ENCODE peak calls at places on chromosomes 4 and X, in eight cellular contexts. One of them, this sample, is unnamed.

GRCh38 chr4:65033899-65034298 is 624.6 kb upstream of the TECRL start:
- DNase-seq in left ventricle myocardium inferior: no peak
- DNase-seq in endodermal cell: no peak
- DNase-seq in astrocyte of the spinal cord: peak
- DNase-seq in choroid plexus epithelial cell: peak
- DNase-seq in colonic mucosa: no peak
- DNase-seq in retinal pigment epithelial cell: no peak
- DNase-seq in sigmoid colon: no peak
- DNase-seq in this sample: no peak

GRCh38 chr4:21986312-21986711 is 37.7 kb upstream of the KCNIP4 start:
- DNase-seq in left ventricle myocardium inferior: no peak
- DNase-seq in retinal pigment epithelial cell: no peak
- DNase-seq in colonic mucosa: no peak
- DNase-seq in endodermal cell: no peak
- DNase-seq in choroid plexus epithelial cell: no peak
- DNase-seq in astrocyte of the spinal cord: no peak
- DNase-seq in sigmoid colon: no peak
- DNase-seq in this sample: no peak

GRCh38 chrX:145881175-145881867 is 63.7 kb downstream of the SLITRK2 start:
- DNase-seq in colonic mucosa: no peak
- DNase-seq in astrocyte of the spinal cord: no peak
- DNase-seq in sigmoid colon: no peak
- DNase-seq in retinal pigment epithelial cell: no peak
- DNase-seq in choroid plexus epithelial cell: no peak
- DNase-seq in endodermal cell: peak
- DNase-seq in left ventricle myocardium inferior: no peak
- DNase-seq in this sample: no peak

GRCh38 chrX:43975747-43976146 is 2.6 kb upstream of the NDP start:
- DNase-seq in endodermal cell: no peak
- DNase-seq in choroid plexus epithelial cell: no peak
- DNase-seq in astrocyte of the spinal cord: no peak
- DNase-seq in left ventricle myocardium inferior: no peak
- DNase-seq in sigmoid colon: no peak
- DNase-seq in colonic mucosa: no peak
- DNase-seq in retinal pigment epithelial cell: no peak
- DNase-seq in this sample: no peak

GRCh38 chrX:95505721-95506120 is 1178.9 kb upstream of the DIAPH2 start:
- DNase-seq in sigmoid colon: no peak
- DNase-seq in retinal pigment epithelial cell: no peak
- DNase-seq in choroid plexus epithelial cell: no peak
- DNase-seq in left ventricle myocardium inferior: no peak
- DNase-seq in endodermal cell: peak
- DNase-seq in colonic mucosa: no peak
- DNase-seq in astrocyte of the spinal cord: no peak
- DNase-seq in this sample: no peak

GRCh38 chrX:46587753-46588171 is 14.2 kb downstream of the CHST7 start:
- DNase-seq in choroid plexus epithelial cell: no peak
- DNase-seq in colonic mucosa: no peak
- DNase-seq in retinal pigment epithelial cell: no peak
- DNase-seq in astrocyte of the spinal cord: peak
- DNase-seq in endodermal cell: peak
- DNase-seq in sigmoid colon: no peak
- DNase-seq in left ventricle myocardium inferior: peak
- DNase-seq in this sample: peak

GRCh38 chr4:168688584-168688983 is 191.7 kb downstream of the PALLD start:
- DNase-seq in astrocyte of the spinal cord: no peak
- DNase-seq in colonic mucosa: no peak
- DNase-seq in retinal pigment epithelial cell: no peak
- DNase-seq in endodermal cell: no peak
- DNase-seq in choroid plexus epithelial cell: no peak
- DNase-seq in left ventricle myocardium inferior: no peak
- DNase-seq in sigmoid colon: no peak
- DNase-seq in this sample: no peak

GRCh38 chr4:190014771-190015537 is 12.1 kb downstream of the FRG2 start:
- DNase-seq in retinal pigment epithelial cell: no peak
- DNase-seq in left ventricle myocardium inferior: no peak
- DNase-seq in choroid plexus epithelial cell: peak
- DNase-seq in sigmoid colon: no peak
- DNase-seq in colonic mucosa: no peak
- DNase-seq in endodermal cell: peak
- DNase-seq in astrocyte of the spinal cord: no peak
- DNase-seq in this sample: no peak

GRCh38 chrX:13478740-13479451 is 90.5 kb upstream of the EGFL6 start:
- DNase-seq in left ventricle myocardium inferior: no peak
- DNase-seq in choroid plexus epithelial cell: no peak
- DNase-seq in colonic mucosa: no peak
- DNase-seq in endodermal cell: no peak
- DNase-seq in retinal pigment epithelial cell: no peak
- DNase-seq in sigmoid colon: no peak
- DNase-seq in astrocyte of the spinal cord: no peak
- DNase-seq in this sample: no peak

GRCh38 chr4:793941-794621 is 31.8 kb downstream of the CPLX1 start:
- DNase-seq in colonic mucosa: no peak
- DNase-seq in astrocyte of the spinal cord: no peak
- DNase-seq in choroid plexus epithelial cell: peak
- DNase-seq in sigmoid colon: no peak
- DNase-seq in endodermal cell: no peak
- DNase-seq in retinal pigment epithelial cell: no peak
- DNase-seq in left ventricle myocardium inferior: no peak
- DNase-seq in this sample: peak

GRCh38 chr4:122914938-122915337 is 7.5 kb downstream of the NUDT6 start:
- DNase-seq in colonic mucosa: no peak
- DNase-seq in astrocyte of the spinal cord: peak
- DNase-seq in sigmoid colon: no peak
- DNase-seq in retinal pigment epithelial cell: no peak
- DNase-seq in choroid plexus epithelial cell: peak
- DNase-seq in endodermal cell: no peak
- DNase-seq in left ventricle myocardium inferior: no peak
- DNase-seq in this sample: peak

DNA sequence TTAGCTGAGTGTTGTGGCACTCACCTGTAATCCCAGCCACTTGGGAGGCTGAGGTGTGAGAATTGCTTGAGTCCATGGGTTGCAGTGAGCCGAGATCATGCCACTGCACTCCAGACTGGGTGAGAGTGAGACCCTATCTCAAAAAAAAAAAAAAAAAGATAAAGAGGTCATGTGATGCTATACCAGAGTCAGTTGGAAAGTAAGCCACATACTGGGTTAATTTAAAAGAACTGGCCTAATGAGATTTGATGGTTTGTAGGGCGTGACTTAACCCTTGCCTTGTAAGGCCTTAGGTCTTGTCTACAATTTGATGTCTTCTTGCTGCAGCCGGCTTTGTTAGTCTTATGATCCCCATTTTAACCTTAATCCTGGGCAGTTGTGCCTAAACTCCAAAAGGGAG is 5.1 kb downstream of the MGST2 start:
- DNase-seq in sigmoid colon: no peak
- DNase-seq in retinal pigment epithelial cell: no peak
- DNase-seq in astrocyte of the spinal cord: no peak
- DNase-seq in endodermal cell: no peak
- DNase-seq in colonic mucosa: no peak
- DNase-seq in left ventricle myocardium inferior: no peak
- DNase-seq in choroid plexus epithelial cell: no peak
- DNase-seq in this sample: no peak
- H3K4me3 ChIP-seq in sigmoid colon: no peak
- H3K4me3 ChIP-seq in retinal pigment epithelial cell: no peak
- H3K4me3 ChIP-seq in astrocyte of the spinal cord: no peak
- H3K4me3 ChIP-seq in endodermal cell: peak
- H3K4me3 ChIP-seq in colonic mucosa: no peak
- H3K4me3 ChIP-seq in left ventricle myocardium inferior: no peak
- H3K4me3 ChIP-seq in choroid plexus epithelial cell: no peak
- H3K4me3 ChIP-seq in this sample: no peak

GRCh38 chrX:115898382-115899001 is 272.1 kb upstream of the AGTR2 start:
- DNase-seq in astrocyte of the spinal cord: peak
- DNase-seq in endodermal cell: peak
- DNase-seq in colonic mucosa: peak
- DNase-seq in sigmoid colon: peak
- DNase-seq in left ventricle myocardium inferior: no peak
- DNase-seq in choroid plexus epithelial cell: peak
- DNase-seq in retinal pigment epithelial cell: no peak
- DNase-seq in this sample: no peak
- TF ChIP-seq CTCF in astrocyte of the spinal cord: no peak
- TF ChIP-seq CTCF in endodermal cell: peak
- TF ChIP-seq CTCF in colonic mucosa: peak
- TF ChIP-seq CTCF in sigmoid colon: no peak
- TF ChIP-seq CTCF in left ventricle myocardium inferior: no peak
- TF ChIP-seq CTCF in choroid plexus epithelial cell: no peak
- TF ChIP-seq CTCF in retinal pigment epithelial cell: no peak
- TF ChIP-seq CTCF in this sample: no peak

GRCh38 chr4:153788064-153788418 is 842 bp downstream of the SFRP2 start:
- DNase-seq in colonic mucosa: no peak
- DNase-seq in choroid plexus epithelial cell: no peak
- DNase-seq in endodermal cell: peak
- DNase-seq in astrocyte of the spinal cord: no peak
- DNase-seq in sigmoid colon: peak
- DNase-seq in left ventricle myocardium inferior: no peak
- DNase-seq in retinal pigment epithelial cell: no peak
- DNase-seq in this sample: no peak

GRCh38 chr4:153787156-153787555 is 1.7 kb downstream of the SFRP2 start:
- DNase-seq in sigmoid colon: no peak
- DNase-seq in choroid plexus epithelial cell: no peak
- DNase-seq in astrocyte of the spinal cord: no peak
- DNase-seq in retinal pigment epithelial cell: no peak
- DNase-seq in endodermal cell: no peak
- DNase-seq in colonic mucosa: no peak
- DNase-seq in left ventricle myocardium inferior: no peak
- DNase-seq in this sample: no peak

GRCh38 chr4:153789741-153790651 is 1.1 kb upstream of the SFRP2 start:
- DNase-seq in astrocyte of the spinal cord: no peak
- DNase-seq in endodermal cell: peak
- DNase-seq in colonic mucosa: no peak
- DNase-seq in retinal pigment epithelial cell: no peak
- DNase-seq in choroid plexus epithelial cell: no peak
- DNase-seq in sigmoid colon: peak
- DNase-seq in left ventricle myocardium inferior: no peak
- DNase-seq in this sample: peak

GRCh38 chr4:153790962-153791551 is 2.2 kb upstream of the SFRP2 start:
- DNase-seq in retinal pigment epithelial cell: no peak
- DNase-seq in sigmoid colon: peak
- DNase-seq in endodermal cell: peak
- DNase-seq in colonic mucosa: no peak
- DNase-seq in choroid plexus epithelial cell: peak
- DNase-seq in astrocyte of the spinal cord: no peak
- DNase-seq in left ventricle myocardium inferior: no peak
- DNase-seq in this sample: peak

GRCh38 chr4:153788419-153789276 is at the start of gene SFRP2:
- DNase-seq in sigmoid colon: peak
- DNase-seq in left ventricle myocardium inferior: no peak
- DNase-seq in astrocyte of the spinal cord: no peak
- DNase-seq in endodermal cell: peak
- DNase-seq in choroid plexus epithelial cell: no peak
- DNase-seq in retinal pigment epithelial cell: no peak
- DNase-seq in colonic mucosa: no peak
- DNase-seq in this sample: no peak
- H3K4me3 ChIP-seq in sigmoid colon: peak
- H3K4me3 ChIP-seq in left ventricle myocardium inferior: peak
- H3K4me3 ChIP-seq in astrocyte of the spinal cord: no peak
- H3K4me3 ChIP-seq in endodermal cell: peak
- H3K4me3 ChIP-seq in choroid plexus epithelial cell: no peak
- H3K4me3 ChIP-seq in retinal pigment epithelial cell: peak
- H3K4me3 ChIP-seq in colonic mucosa: no peak
- H3K4me3 ChIP-seq in this sample: peak

DNA sequence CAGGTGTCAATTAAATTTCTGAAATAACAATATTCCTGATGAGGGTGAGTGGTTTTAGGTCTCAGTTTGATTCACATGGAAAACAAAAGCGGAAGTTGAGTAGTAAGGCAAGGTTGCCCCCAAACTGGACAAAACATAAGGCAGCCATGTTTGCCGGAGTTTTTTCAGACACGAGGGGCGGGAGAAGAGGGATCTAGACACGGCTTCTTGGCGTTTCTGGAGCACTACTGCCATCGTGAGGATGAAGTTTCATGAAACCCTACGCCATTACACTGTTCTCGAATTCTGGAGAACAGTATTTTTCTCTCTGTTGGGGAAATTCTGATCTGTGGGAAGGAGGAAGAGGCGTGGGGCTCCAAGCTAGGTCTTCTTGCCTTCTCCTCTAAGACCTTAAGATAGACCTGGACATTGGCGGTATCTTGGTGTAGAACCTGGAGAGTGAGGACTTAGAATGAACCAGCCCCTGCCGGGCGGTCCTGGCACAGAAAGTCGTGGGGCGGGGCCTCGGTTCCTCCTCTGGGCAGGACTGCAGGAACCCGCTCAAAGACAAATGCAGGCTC is 160.3 kb downstream of the OR13H1 start:
- DNase-seq in sigmoid colon: peak
- DNase-seq in colonic mucosa: peak
- DNase-seq in choroid plexus epithelial cell: no peak
- DNase-seq in endodermal cell: no peak
- DNase-seq in left ventricle myocardium inferior: no peak
- DNase-seq in astrocyte of the spinal cord: peak
- DNase-seq in retinal pigment epithelial cell: peak
- DNase-seq in this sample: peak
- TF ChIP-seq CTCF in sigmoid colon: no peak
- TF ChIP-seq CTCF in colonic mucosa: no peak
- TF ChIP-seq CTCF in choroid plexus epithelial cell: no peak
- TF ChIP-seq CTCF in endodermal cell: peak
- TF ChIP-seq CTCF in left ventricle myocardium inferior: no peak
- TF ChIP-seq CTCF in astrocyte of the spinal cord: peak
- TF ChIP-seq CTCF in retinal pigment epithelial cell: peak
- TF ChIP-seq CTCF in this sample: no peak

GRCh38 chrX:49037883-49038475 is 5.2 kb downstream of the TFE3 start:
- DNase-seq in sigmoid colon: no peak
- DNase-seq in retinal pigment epithelial cell: no peak
- DNase-seq in left ventricle myocardium inferior: no peak
- DNase-seq in choroid plexus epithelial cell: peak
- DNase-seq in endodermal cell: no peak
- DNase-seq in colonic mucosa: no peak
- DNase-seq in astrocyte of the spinal cord: peak
- DNase-seq in this sample: peak

GRCh38 chrX:49039598-49040375 is 3.4 kb downstream of the TFE3 start:
- DNase-seq in choroid plexus epithelial cell: peak
- DNase-seq in endodermal cell: peak
- DNase-seq in left ventricle myocardium inferior: peak
- DNase-seq in astrocyte of the spinal cord: peak
- DNase-seq in sigmoid colon: peak
- DNase-seq in colonic mucosa: peak
- DNase-seq in retinal pigment epithelial cell: peak
- DNase-seq in this sample: peak

GRCh38 chrX:49042581-49043219 is 457 bp downstream of the TFE3 start:
- DNase-seq in endodermal cell: no peak
- DNase-seq in choroid plexus epithelial cell: peak
- DNase-seq in sigmoid colon: no peak
- DNase-seq in astrocyte of the spinal cord: no peak
- DNase-seq in left ventricle myocardium inferior: no peak
- DNase-seq in colonic mucosa: no peak
- DNase-seq in retinal pigment epithelial cell: no peak
- DNase-seq in this sample: peak

GRCh38 chrX:49041683-49042529 is 1.3 kb downstream of the TFE3 start:
- DNase-seq in left ventricle myocardium inferior: peak
- DNase-seq in colonic mucosa: no peak
- DNase-seq in retinal pigment epithelial cell: no peak
- DNase-seq in astrocyte of the spinal cord: peak
- DNase-seq in endodermal cell: peak
- DNase-seq in sigmoid colon: no peak
- DNase-seq in choroid plexus epithelial cell: peak
- DNase-seq in this sample: peak

GRCh38 chrX:49040376-49040955 is 2.7 kb downstream of the TFE3 start:
- DNase-seq in sigmoid colon: no peak
- DNase-seq in left ventricle myocardium inferior: no peak
- DNase-seq in choroid plexus epithelial cell: peak
- DNase-seq in astrocyte of the spinal cord: peak
- DNase-seq in retinal pigment epithelial cell: no peak
- DNase-seq in colonic mucosa: no peak
- DNase-seq in endodermal cell: no peak
- DNase-seq in this sample: peak
- H3K4me3 ChIP-seq in sigmoid colon: peak
- H3K4me3 ChIP-seq in left ventricle myocardium inferior: peak
- H3K4me3 ChIP-seq in choroid plexus epithelial cell: peak
- H3K4me3 ChIP-seq in astrocyte of the spinal cord: peak
- H3K4me3 ChIP-seq in retinal pigment epithelial cell: peak
- H3K4me3 ChIP-seq in colonic mucosa: no peak
- H3K4me3 ChIP-seq in endodermal cell: peak
- H3K4me3 ChIP-seq in this sample: peak

This sample was measured in AG10803.